ENCODE peak calls at places on chromosomes 16 and 17, in eight cellular contexts. L is heart right ventricle; I is H9; B is CD8-positive, alpha-beta T cell; G is adrenal gland; K is keratinocyte; C is left ventricle myocardium inferior; R is stomach. N is an unnamed sample. For H3K4me1, the result is how much of the 10 kb centered on the place peaks cover.

GRCh38 chr17:80692931-80693467 is 148.4 kb downstream of the RPTOR start:
- DNase-seq in L (no peak), I (no peak), B (no peak), G (no peak), K (no peak), C (no peak), R (no peak), N (no peak)

GRCh38 chr16:4316732-4317461 is 1.0 kb downstream of the GLIS2 start:
- DNase-seq in L (no peak), I (no peak), B (no peak), G (peak), K (no peak), C (peak), R (peak), N (peak)

GRCh38 chr17:1179112-1179634 is 608 bp downstream of the ABR start:
- DNase-seq in L (peak), I (no peak), B (peak), G (no peak), K (no peak), C (no peak), R (no peak), N (no peak)

GRCh38 chr17:41392278-41392677 is 5.1 kb downstream of the KRT31 start:
- DNase-seq in L (no peak), I (no peak), B (no peak), G (peak), K (no peak), C (no peak), R (no peak), N (no peak)

GRCh38 chr17:81285894-81286293 is 9.2 kb downstream of the SLC38A10 start:
- DNase-seq in L (no peak), I (no peak), B (no peak), G (no peak), K (no peak), C (no peak), R (no peak), N (no peak)

GRCh38 chr17:743139-743538 is 8.9 kb downstream of the GEMIN4 start:
- DNase-seq in L (no peak), I (no peak), B (no peak), G (no peak), K (no peak), C (no peak), R (no peak), N (no peak)

GRCh38 chr16:86375370-86375769 is 135.0 kb upstream of the FOXF1 start:
- DNase-seq in L (no peak), I (no peak), B (no peak), G (no peak), K (no peak), C (no peak), R (no peak), N (no peak)

GRCh38 chr16:53043986-53044571 is 8.6 kb downstream of the CHD9NB start:
- DNase-seq in L (no peak), I (peak), B (no peak), G (no peak), K (no peak), C (no peak), R (no peak), N (no peak)

GRCh38 chr17:57541472-57542394 is 203.4 kb downstream of the CCDC182 start:
- DNase-seq in L (peak), I (no peak), B (no peak), G (peak), K (no peak), C (peak), R (no peak), N (no peak)

GRCh38 chr17:36755586-36755985 is 154.2 kb downstream of the MRM1 start:
- DNase-seq in L (no peak), I (peak), B (peak), G (peak), K (peak), C (no peak), R (no peak), N (no peak)

GRCh38 chr16:85173077-85173980 is 61.1 kb upstream of the CIBAR2 start:
- DNase-seq in L (no peak), I (no peak), B (no peak), G (peak), K (peak), C (no peak), R (no peak), N (no peak)

GRCh38 chr16:49608801-49609200 is 235.2 kb downstream of the C16orf78 start:
- DNase-seq in L (peak), I (peak), B (no peak), G (peak), K (no peak), C (no peak), R (no peak), N (no peak)

GRCh38 chr17:60594747-60595146 is 5.2 kb upstream of the PPM1D start:
- DNase-seq in L (no peak), I (no peak), B (no peak), G (no peak), K (no peak), C (no peak), R (no peak), N (no peak)

GRCh38 chr17:56121661-56122060 is 31.6 kb upstream of the ANKFN1 start:
- DNase-seq in L (no peak), I (no peak), B (no peak), G (no peak), K (no peak), C (no peak), R (no peak), N (no peak)

GRCh38 chr17:40122466-40122943 is 734 bp downstream of the MSL1 start:
- DNase-seq in L (peak), I (peak), B (no peak), G (peak), K (no peak), C (peak), R (no peak), N (peak)

GRCh38 chr17:71632328-71632727 is 488.5 kb upstream of the SOX9 start:
- DNase-seq in L (no peak), I (no peak), B (no peak), G (no peak), K (peak), C (no peak), R (no peak), N (no peak)

GRCh38 chr17:61253293-61253801 is 146.3 kb upstream of the TBX2 start:
- DNase-seq in L (peak), I (no peak), B (no peak), G (peak), K (no peak), C (peak), R (no peak), N (no peak)

GRCh38 chr17:19663097-19663496 is 14.5 kb downstream of the ALDH3A2 start:
- DNase-seq in L (no peak), I (no peak), B (no peak), G (no peak), K (no peak), C (no peak), R (no peak), N (no peak)

GRCh38 chr16:86398622-86399021 is 111.7 kb upstream of the FOXF1 start:
- DNase-seq in L (no peak), I (no peak), B (no peak), G (no peak), K (no peak), C (no peak), R (no peak), N (no peak)

GRCh38 chr17:58235821-58236220 is 2.6 kb upstream of the LPO start:
- DNase-seq in L (no peak), I (no peak), B (no peak), G (no peak), K (no peak), C (no peak), R (no peak), N (no peak)

GRCh38 chr17:28493467-28493866 is 12.7 kb upstream of the FOXN1 start:
- DNase-seq in L (no peak), I (no peak), B (no peak), G (no peak), K (no peak), C (no peak), R (no peak), N (no peak)

GRCh38 chr16:83992624-83993023 is 24.6 kb downstream of the NECAB2 start:
- DNase-seq in L (peak), I (no peak), B (no peak), G (peak), K (no peak), C (peak), R (no peak), N (no peak)

GRCh38 chr17:32659419-32659842 is 172.6 kb downstream of the CDK5R1 start:
- DNase-seq in L (peak), I (peak), B (peak), G (peak), K (peak), C (peak), R (peak), N (no peak)

GRCh38 chr16:82038941-82039340 is 3.9 kb downstream of the HSD17B2 start:
- DNase-seq in L (no peak), I (no peak), B (no peak), G (no peak), K (no peak), C (no peak), R (no peak), N (no peak)

DNA sequence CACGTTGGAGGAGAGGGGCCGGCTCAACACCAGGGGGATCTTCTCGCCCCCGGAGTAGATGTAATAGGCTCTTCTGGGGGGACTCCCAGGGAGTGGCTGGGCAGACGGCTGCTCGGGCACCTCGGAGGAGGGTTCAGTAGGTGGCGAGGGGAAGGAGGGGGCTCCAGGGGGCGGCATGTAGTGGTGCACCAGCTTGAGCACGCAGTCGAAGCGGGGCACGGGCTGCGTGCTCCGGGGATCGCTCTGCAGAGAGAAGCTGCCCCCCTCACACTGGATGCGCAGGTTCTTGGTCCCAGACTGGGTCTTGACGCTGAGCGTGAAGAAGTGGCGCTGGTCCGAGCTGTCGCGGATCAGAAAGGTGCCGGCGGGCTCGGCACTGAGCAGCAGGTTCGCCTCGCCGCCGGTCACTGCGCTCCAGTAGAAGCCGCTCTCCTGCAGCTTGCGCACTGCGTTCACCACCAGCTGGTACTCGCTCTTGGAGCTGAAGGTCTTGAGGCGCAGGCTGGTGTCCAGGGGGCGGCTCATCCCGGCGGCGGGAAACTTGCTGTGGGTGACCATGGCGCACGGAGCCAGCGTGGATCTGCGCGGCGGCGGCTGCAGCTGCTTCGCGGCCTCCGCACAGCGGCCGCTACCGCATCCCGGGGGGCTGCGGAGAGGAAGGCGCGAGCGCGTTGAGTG is 1.2 kb downstream of the SOCS3 start:
- DNase-seq in L (no peak), I (peak), B (peak), G (no peak), K (no peak), C (no peak), R (peak), N (no peak)
- H3K4me1 ChIP-seq in L (half or more), I (under half), B (under half), G (under half), K (under half), C (half or more), R (half or more), N (under half)

DNA sequence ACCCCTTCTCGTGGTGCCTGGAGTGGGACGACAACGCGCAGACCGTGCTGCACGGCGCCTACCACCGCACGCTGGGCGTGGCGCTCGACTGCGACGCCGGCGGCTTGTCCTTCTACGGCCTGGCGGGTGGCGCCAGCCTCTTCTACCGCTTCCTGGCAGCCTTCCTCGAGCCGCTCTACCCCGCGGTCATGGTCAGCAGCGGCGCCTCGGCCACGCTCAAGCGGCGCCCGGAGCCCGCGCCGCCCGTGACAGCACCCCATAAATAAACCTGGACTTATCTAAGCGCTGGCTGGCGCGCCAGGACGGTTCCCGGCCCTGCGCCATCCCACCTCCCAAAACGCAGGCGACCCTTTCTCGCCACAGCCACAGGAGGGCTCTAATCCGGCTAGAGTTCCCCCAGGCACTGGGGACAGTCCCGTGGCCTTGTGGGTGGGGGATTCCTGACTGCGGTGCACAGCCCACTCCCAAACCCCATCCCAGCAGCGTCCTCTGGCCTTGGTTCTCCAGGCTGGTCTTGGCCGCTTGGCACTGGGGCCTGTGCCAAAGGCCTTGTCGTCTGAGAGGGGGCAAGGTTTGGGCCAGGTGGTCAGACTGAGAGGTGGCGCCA is 10.2 kb upstream of the SLC16A5 start:
- DNase-seq in L (peak), I (peak), B (peak), G (peak), K (no peak), C (peak), R (peak), N (peak)
- TF ChIP-seq CTCF in L (peak), I (no peak), B (no peak), G (no peak), K (peak), C (peak), R (no peak), N (no peak)

GRCh38 chr17:50098583-50098982 is 3.4 kb downstream of the PDK2 start:
- DNase-seq in L (no peak), I (no peak), B (no peak), G (no peak), K (no peak), C (no peak), R (no peak), N (no peak)
- H3K4me1 ChIP-seq in L (under half), I (under half), B (under half), G (under half), K (under half), C (half or more), R (half or more), N (under half)

DNA sequence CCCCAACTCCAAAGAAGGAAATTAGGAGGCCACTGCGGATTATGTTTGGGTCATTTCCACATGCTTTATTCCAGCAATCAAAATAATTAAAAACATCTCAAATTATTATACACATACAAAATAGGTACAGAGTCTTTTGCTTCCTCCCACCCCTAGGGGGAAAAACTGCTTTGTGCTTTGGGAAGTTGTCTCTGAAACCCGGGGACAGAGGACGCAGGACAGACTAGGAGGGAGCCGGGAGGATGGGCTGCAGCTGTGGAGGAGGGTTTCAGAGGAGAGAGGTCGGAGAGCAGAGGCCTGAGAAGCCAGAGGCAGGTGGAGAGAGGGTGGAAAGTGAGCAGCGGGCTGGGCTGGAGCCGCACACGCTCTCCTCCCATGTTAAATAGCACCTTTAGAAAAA is 17.4 kb downstream of the COL1A1 start:
- DNase-seq in L (no peak), I (no peak), B (no peak), G (no peak), K (no peak), C (no peak), R (no peak), N (peak)
- TF ChIP-seq CTCF in L (no peak), I (peak), B (no peak), G (no peak), K (no peak), C (no peak), R (no peak), N (no peak)

DNA sequence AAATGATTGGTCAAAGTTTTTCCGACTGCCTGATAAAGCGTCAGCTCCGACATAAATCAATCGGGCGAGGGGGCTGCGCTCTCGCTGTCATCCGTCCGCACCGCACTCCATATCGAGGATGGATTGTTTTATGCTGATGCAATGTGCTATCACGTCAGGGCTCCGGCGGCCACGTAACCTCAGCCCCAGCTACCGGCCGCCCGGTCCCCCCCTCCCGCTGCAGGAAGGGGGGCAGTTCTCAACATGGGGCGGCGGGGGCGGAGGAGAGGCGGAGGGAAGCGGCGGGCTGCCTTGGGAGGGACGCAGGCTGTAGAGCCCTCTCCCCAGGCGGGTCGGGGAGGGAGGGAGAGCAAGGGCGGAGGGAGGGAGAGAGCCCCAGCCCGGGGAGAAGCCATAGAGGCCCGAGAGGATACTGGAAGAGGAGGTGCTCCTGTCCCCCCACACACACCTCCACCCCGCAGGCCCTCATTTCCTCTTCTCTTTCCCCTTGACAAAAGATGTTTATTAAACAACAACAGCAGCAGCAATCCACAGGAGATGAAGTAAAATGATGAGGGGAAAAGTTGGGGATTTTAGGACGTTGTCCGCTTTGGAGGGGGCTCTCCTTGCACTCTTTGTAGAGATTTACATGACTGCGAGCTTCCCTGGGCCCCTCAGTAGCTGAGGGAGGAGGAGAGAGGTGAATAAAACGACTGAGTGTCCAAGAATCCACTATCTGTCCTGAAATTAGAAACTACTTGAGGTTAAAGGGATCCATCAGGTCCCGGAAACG is 498 bp upstream of the HOXB9 start:
- DNase-seq in L (no peak), I (peak), B (no peak), G (no peak), K (no peak), C (no peak), R (no peak), N (no peak)
- H3K4me1 ChIP-seq in L (under half), I (under half), B (under half), G (under half), K (under half), C (under half), R (under half), N (under half)

DNA sequence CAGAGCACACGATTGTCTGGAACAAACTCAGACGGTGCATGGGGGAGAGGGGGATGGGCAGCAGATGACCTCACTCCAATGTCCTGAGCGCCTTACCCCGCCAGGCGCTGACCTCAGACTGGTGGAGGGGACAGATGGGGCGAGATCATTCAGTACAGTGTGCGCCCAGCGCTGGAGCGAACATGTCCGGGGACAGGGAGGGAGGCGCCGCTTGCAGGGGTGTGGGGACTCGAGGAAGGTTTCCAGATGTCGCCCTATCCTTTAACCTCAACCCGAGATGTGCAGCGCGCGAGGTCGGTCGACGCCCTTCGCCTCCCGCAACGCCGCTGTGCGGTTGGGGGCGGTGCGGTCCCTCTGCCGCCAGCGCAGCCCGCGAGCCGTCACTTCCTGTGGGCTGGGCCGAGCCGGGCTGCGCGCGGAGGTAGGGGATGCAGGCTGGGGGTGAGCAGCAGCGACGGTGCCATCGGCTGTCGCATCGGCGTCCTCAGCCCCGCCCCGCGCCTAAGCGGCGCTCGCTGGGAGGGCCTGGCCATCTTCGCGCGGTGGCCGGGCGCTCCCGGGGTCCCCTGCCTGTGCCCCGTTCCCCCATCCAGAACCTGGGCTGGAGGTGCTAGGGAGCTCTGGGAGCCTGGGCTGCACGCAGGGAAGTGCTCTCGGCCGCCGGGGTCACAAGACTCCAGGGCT is 5.3 kb upstream of the CDR2L start:
- DNase-seq in L (peak), I (peak), B (peak), G (peak), K (no peak), C (peak), R (peak), N (peak)
- TF ChIP-seq CTCF in L (peak), I (peak), B (no peak), G (no peak), K (peak), C (peak), R (no peak), N (no peak)